ENCODE peak calls at places on chromosomes 13 and 19, in ten cellular contexts. One of them, this sample, is unnamed.

GRCh38 chr19:42850981-42851717 is 28.4 kb downstream of the PSG1 start:
- DNase-seq in germinal center: no peak
- DNase-seq in HS-27A: peak
- DNase-seq in GM12891: no peak
- DNase-seq in stimulated activated CD8-positive, alpha-beta memory T cell treated with anti-CD3 and anti-CD28 coated beads, Interleukin-7, amount 100 ng/mL, for 1 hour: no peak
- DNase-seq in amniotic stem cell: peak
- DNase-seq in stimulated activated CD4-positive, alpha-beta T cell treated with anti-CD3 and anti-CD28 coated beads, Interleukin-2, amount 100 ng/mL, for 4 hours: no peak
- DNase-seq in hepatic stellate cell: peak
- DNase-seq in activated CD4-positive, alpha-beta T cell treated with anti-CD3 and anti-CD28 coated beads, Interleukin-2, amount 50 U/mL, for 24 hours: no peak
- DNase-seq in smooth muscle cell of the brain vasculature: peak
- DNase-seq in this sample: no peak

GRCh38 chr19:51701468-51702100 is 8.5 kb downstream of the SPACA6 start:
- DNase-seq in germinal center: no peak
- DNase-seq in HS-27A: no peak
- DNase-seq in GM12891: no peak
- DNase-seq in stimulated activated CD8-positive, alpha-beta memory T cell treated with anti-CD3 and anti-CD28 coated beads, Interleukin-7, amount 100 ng/mL, for 1 hour: no peak
- DNase-seq in amniotic stem cell: no peak
- DNase-seq in stimulated activated CD4-positive, alpha-beta T cell treated with anti-CD3 and anti-CD28 coated beads, Interleukin-2, amount 100 ng/mL, for 4 hours: no peak
- DNase-seq in hepatic stellate cell: no peak
- DNase-seq in activated CD4-positive, alpha-beta T cell treated with anti-CD3 and anti-CD28 coated beads, Interleukin-2, amount 50 U/mL, for 24 hours: no peak
- DNase-seq in smooth muscle cell of the brain vasculature: no peak
- DNase-seq in this sample: no peak

GRCh38 chr13:75749407-75749806 is 113.3 kb downstream of the LMO7 start:
- DNase-seq in germinal center: no peak
- DNase-seq in HS-27A: no peak
- DNase-seq in GM12891: no peak
- DNase-seq in stimulated activated CD8-positive, alpha-beta memory T cell treated with anti-CD3 and anti-CD28 coated beads, Interleukin-7, amount 100 ng/mL, for 1 hour: no peak
- DNase-seq in amniotic stem cell: no peak
- DNase-seq in stimulated activated CD4-positive, alpha-beta T cell treated with anti-CD3 and anti-CD28 coated beads, Interleukin-2, amount 100 ng/mL, for 4 hours: no peak
- DNase-seq in hepatic stellate cell: peak
- DNase-seq in activated CD4-positive, alpha-beta T cell treated with anti-CD3 and anti-CD28 coated beads, Interleukin-2, amount 50 U/mL, for 24 hours: no peak
- DNase-seq in smooth muscle cell of the brain vasculature: no peak
- DNase-seq in this sample: no peak

GRCh38 chr19:23054456-23054855 is 51.5 kb upstream of the ZNF728 start:
- DNase-seq in germinal center: no peak
- DNase-seq in HS-27A: no peak
- DNase-seq in GM12891: no peak
- DNase-seq in stimulated activated CD8-positive, alpha-beta memory T cell treated with anti-CD3 and anti-CD28 coated beads, Interleukin-7, amount 100 ng/mL, for 1 hour: no peak
- DNase-seq in amniotic stem cell: no peak
- DNase-seq in stimulated activated CD4-positive, alpha-beta T cell treated with anti-CD3 and anti-CD28 coated beads, Interleukin-2, amount 100 ng/mL, for 4 hours: no peak
- DNase-seq in hepatic stellate cell: no peak
- DNase-seq in activated CD4-positive, alpha-beta T cell treated with anti-CD3 and anti-CD28 coated beads, Interleukin-2, amount 50 U/mL, for 24 hours: no peak
- DNase-seq in smooth muscle cell of the brain vasculature: no peak
- DNase-seq in this sample: no peak

GRCh38 chr13:44393391-44393790 is 19.8 kb downstream of the SERP2 start:
- DNase-seq in germinal center: no peak
- DNase-seq in HS-27A: no peak
- DNase-seq in GM12891: no peak
- DNase-seq in stimulated activated CD8-positive, alpha-beta memory T cell treated with anti-CD3 and anti-CD28 coated beads, Interleukin-7, amount 100 ng/mL, for 1 hour: no peak
- DNase-seq in amniotic stem cell: no peak
- DNase-seq in stimulated activated CD4-positive, alpha-beta T cell treated with anti-CD3 and anti-CD28 coated beads, Interleukin-2, amount 100 ng/mL, for 4 hours: no peak
- DNase-seq in hepatic stellate cell: no peak
- DNase-seq in activated CD4-positive, alpha-beta T cell treated with anti-CD3 and anti-CD28 coated beads, Interleukin-2, amount 50 U/mL, for 24 hours: no peak
- DNase-seq in smooth muscle cell of the brain vasculature: peak
- DNase-seq in this sample: no peak

GRCh38 chr19:13756210-13756609 is 8.1 kb upstream of the MRI1 start:
- DNase-seq in germinal center: no peak
- DNase-seq in HS-27A: no peak
- DNase-seq in GM12891: no peak
- DNase-seq in stimulated activated CD8-positive, alpha-beta memory T cell treated with anti-CD3 and anti-CD28 coated beads, Interleukin-7, amount 100 ng/mL, for 1 hour: no peak
- DNase-seq in amniotic stem cell: no peak
- DNase-seq in stimulated activated CD4-positive, alpha-beta T cell treated with anti-CD3 and anti-CD28 coated beads, Interleukin-2, amount 100 ng/mL, for 4 hours: no peak
- DNase-seq in hepatic stellate cell: no peak
- DNase-seq in activated CD4-positive, alpha-beta T cell treated with anti-CD3 and anti-CD28 coated beads, Interleukin-2, amount 50 U/mL, for 24 hours: no peak
- DNase-seq in smooth muscle cell of the brain vasculature: no peak
- DNase-seq in this sample: no peak

GRCh38 chr13:30857636-30858035 is 48.4 kb upstream of the MEDAG start:
- DNase-seq in germinal center: no peak
- DNase-seq in HS-27A: no peak
- DNase-seq in GM12891: no peak
- DNase-seq in stimulated activated CD8-positive, alpha-beta memory T cell treated with anti-CD3 and anti-CD28 coated beads, Interleukin-7, amount 100 ng/mL, for 1 hour: no peak
- DNase-seq in amniotic stem cell: no peak
- DNase-seq in stimulated activated CD4-positive, alpha-beta T cell treated with anti-CD3 and anti-CD28 coated beads, Interleukin-2, amount 100 ng/mL, for 4 hours: no peak
- DNase-seq in hepatic stellate cell: no peak
- DNase-seq in activated CD4-positive, alpha-beta T cell treated with anti-CD3 and anti-CD28 coated beads, Interleukin-2, amount 50 U/mL, for 24 hours: no peak
- DNase-seq in smooth muscle cell of the brain vasculature: no peak
- DNase-seq in this sample: no peak

GRCh38 chr19:53101518-53101917 is 1.7 kb downstream of the ZNF160 start:
- DNase-seq in germinal center: peak
- DNase-seq in HS-27A: no peak
- DNase-seq in GM12891: peak
- DNase-seq in stimulated activated CD8-positive, alpha-beta memory T cell treated with anti-CD3 and anti-CD28 coated beads, Interleukin-7, amount 100 ng/mL, for 1 hour: no peak
- DNase-seq in amniotic stem cell: no peak
- DNase-seq in stimulated activated CD4-positive, alpha-beta T cell treated with anti-CD3 and anti-CD28 coated beads, Interleukin-2, amount 100 ng/mL, for 4 hours: peak
- DNase-seq in hepatic stellate cell: no peak
- DNase-seq in activated CD4-positive, alpha-beta T cell treated with anti-CD3 and anti-CD28 coated beads, Interleukin-2, amount 50 U/mL, for 24 hours: no peak
- DNase-seq in smooth muscle cell of the brain vasculature: no peak
- DNase-seq in this sample: no peak

GRCh38 chr19:7013678-7014077 is 7.6 kb downstream of the MBD3L2B start:
- DNase-seq in germinal center: no peak
- DNase-seq in HS-27A: no peak
- DNase-seq in GM12891: no peak
- DNase-seq in stimulated activated CD8-positive, alpha-beta memory T cell treated with anti-CD3 and anti-CD28 coated beads, Interleukin-7, amount 100 ng/mL, for 1 hour: no peak
- DNase-seq in amniotic stem cell: no peak
- DNase-seq in stimulated activated CD4-positive, alpha-beta T cell treated with anti-CD3 and anti-CD28 coated beads, Interleukin-2, amount 100 ng/mL, for 4 hours: no peak
- DNase-seq in hepatic stellate cell: no peak
- DNase-seq in activated CD4-positive, alpha-beta T cell treated with anti-CD3 and anti-CD28 coated beads, Interleukin-2, amount 50 U/mL, for 24 hours: no peak
- DNase-seq in smooth muscle cell of the brain vasculature: no peak
- DNase-seq in this sample: no peak

GRCh38 chr19:45558399-45558878 is 26.2 kb downstream of the OPA3 start:
- DNase-seq in germinal center: peak
- DNase-seq in HS-27A: no peak
- DNase-seq in GM12891: peak
- DNase-seq in stimulated activated CD8-positive, alpha-beta memory T cell treated with anti-CD3 and anti-CD28 coated beads, Interleukin-7, amount 100 ng/mL, for 1 hour: peak
- DNase-seq in amniotic stem cell: no peak
- DNase-seq in stimulated activated CD4-positive, alpha-beta T cell treated with anti-CD3 and anti-CD28 coated beads, Interleukin-2, amount 100 ng/mL, for 4 hours: peak
- DNase-seq in hepatic stellate cell: peak
- DNase-seq in activated CD4-positive, alpha-beta T cell treated with anti-CD3 and anti-CD28 coated beads, Interleukin-2, amount 50 U/mL, for 24 hours: peak
- DNase-seq in smooth muscle cell of the brain vasculature: no peak
- DNase-seq in this sample: peak

GRCh38 chr19:39327990-39328705 is 7.5 kb upstream of the LRFN1 start:
- DNase-seq in germinal center: peak
- DNase-seq in HS-27A: peak
- DNase-seq in GM12891: no peak
- DNase-seq in stimulated activated CD8-positive, alpha-beta memory T cell treated with anti-CD3 and anti-CD28 coated beads, Interleukin-7, amount 100 ng/mL, for 1 hour: peak
- DNase-seq in amniotic stem cell: peak
- DNase-seq in stimulated activated CD4-positive, alpha-beta T cell treated with anti-CD3 and anti-CD28 coated beads, Interleukin-2, amount 100 ng/mL, for 4 hours: peak
- DNase-seq in hepatic stellate cell: peak
- DNase-seq in activated CD4-positive, alpha-beta T cell treated with anti-CD3 and anti-CD28 coated beads, Interleukin-2, amount 50 U/mL, for 24 hours: peak
- DNase-seq in smooth muscle cell of the brain vasculature: peak
- DNase-seq in this sample: peak

GRCh38 chr19:29798783-29799182 is 13.0 kb upstream of the CCNE1 start:
- DNase-seq in germinal center: no peak
- DNase-seq in HS-27A: no peak
- DNase-seq in GM12891: no peak
- DNase-seq in stimulated activated CD8-positive, alpha-beta memory T cell treated with anti-CD3 and anti-CD28 coated beads, Interleukin-7, amount 100 ng/mL, for 1 hour: no peak
- DNase-seq in amniotic stem cell: no peak
- DNase-seq in stimulated activated CD4-positive, alpha-beta T cell treated with anti-CD3 and anti-CD28 coated beads, Interleukin-2, amount 100 ng/mL, for 4 hours: no peak
- DNase-seq in hepatic stellate cell: no peak
- DNase-seq in activated CD4-positive, alpha-beta T cell treated with anti-CD3 and anti-CD28 coated beads, Interleukin-2, amount 50 U/mL, for 24 hours: no peak
- DNase-seq in smooth muscle cell of the brain vasculature: no peak
- DNase-seq in this sample: no peak

GRCh38 chr13:95536629-95537241 is 15.8 kb upstream of the CLDN10 start:
- DNase-seq in germinal center: no peak
- DNase-seq in HS-27A: no peak
- DNase-seq in GM12891: no peak
- DNase-seq in stimulated activated CD8-positive, alpha-beta memory T cell treated with anti-CD3 and anti-CD28 coated beads, Interleukin-7, amount 100 ng/mL, for 1 hour: no peak
- DNase-seq in amniotic stem cell: peak
- DNase-seq in stimulated activated CD4-positive, alpha-beta T cell treated with anti-CD3 and anti-CD28 coated beads, Interleukin-2, amount 100 ng/mL, for 4 hours: no peak
- DNase-seq in hepatic stellate cell: no peak
- DNase-seq in activated CD4-positive, alpha-beta T cell treated with anti-CD3 and anti-CD28 coated beads, Interleukin-2, amount 50 U/mL, for 24 hours: no peak
- DNase-seq in smooth muscle cell of the brain vasculature: no peak
- DNase-seq in this sample: no peak

GRCh38 chr13:30576528-30576927 is 41.2 kb upstream of the USPL1 start:
- DNase-seq in germinal center: no peak
- DNase-seq in HS-27A: no peak
- DNase-seq in GM12891: no peak
- DNase-seq in stimulated activated CD8-positive, alpha-beta memory T cell treated with anti-CD3 and anti-CD28 coated beads, Interleukin-7, amount 100 ng/mL, for 1 hour: peak
- DNase-seq in amniotic stem cell: no peak
- DNase-seq in stimulated activated CD4-positive, alpha-beta T cell treated with anti-CD3 and anti-CD28 coated beads, Interleukin-2, amount 100 ng/mL, for 4 hours: peak
- DNase-seq in hepatic stellate cell: no peak
- DNase-seq in activated CD4-positive, alpha-beta T cell treated with anti-CD3 and anti-CD28 coated beads, Interleukin-2, amount 50 U/mL, for 24 hours: no peak
- DNase-seq in smooth muscle cell of the brain vasculature: no peak
- DNase-seq in this sample: no peak

GRCh38 chr13:80151016-80151415 is 189.9 kb downstream of the SPRY2 start:
- DNase-seq in germinal center: no peak
- DNase-seq in HS-27A: no peak
- DNase-seq in GM12891: no peak
- DNase-seq in stimulated activated CD8-positive, alpha-beta memory T cell treated with anti-CD3 and anti-CD28 coated beads, Interleukin-7, amount 100 ng/mL, for 1 hour: no peak
- DNase-seq in amniotic stem cell: no peak
- DNase-seq in stimulated activated CD4-positive, alpha-beta T cell treated with anti-CD3 and anti-CD28 coated beads, Interleukin-2, amount 100 ng/mL, for 4 hours: no peak
- DNase-seq in hepatic stellate cell: no peak
- DNase-seq in activated CD4-positive, alpha-beta T cell treated with anti-CD3 and anti-CD28 coated beads, Interleukin-2, amount 50 U/mL, for 24 hours: no peak
- DNase-seq in smooth muscle cell of the brain vasculature: no peak
- DNase-seq in this sample: no peak

GRCh38 chr19:52451241-52451640 is 2.1 kb upstream of the ZNF578 start:
- DNase-seq in germinal center: no peak
- DNase-seq in HS-27A: no peak
- DNase-seq in GM12891: no peak
- DNase-seq in stimulated activated CD8-positive, alpha-beta memory T cell treated with anti-CD3 and anti-CD28 coated beads, Interleukin-7, amount 100 ng/mL, for 1 hour: no peak
- DNase-seq in amniotic stem cell: no peak
- DNase-seq in stimulated activated CD4-positive, alpha-beta T cell treated with anti-CD3 and anti-CD28 coated beads, Interleukin-2, amount 100 ng/mL, for 4 hours: no peak
- DNase-seq in hepatic stellate cell: no peak
- DNase-seq in activated CD4-positive, alpha-beta T cell treated with anti-CD3 and anti-CD28 coated beads, Interleukin-2, amount 50 U/mL, for 24 hours: no peak
- DNase-seq in smooth muscle cell of the brain vasculature: no peak
- DNase-seq in this sample: no peak

GRCh38 chr13:102816633-102817032 is 17.7 kb downstream of the BIVM start:
- DNase-seq in germinal center: no peak
- DNase-seq in HS-27A: no peak
- DNase-seq in GM12891: no peak
- DNase-seq in stimulated activated CD8-positive, alpha-beta memory T cell treated with anti-CD3 and anti-CD28 coated beads, Interleukin-7, amount 100 ng/mL, for 1 hour: no peak
- DNase-seq in amniotic stem cell: no peak
- DNase-seq in stimulated activated CD4-positive, alpha-beta T cell treated with anti-CD3 and anti-CD28 coated beads, Interleukin-2, amount 100 ng/mL, for 4 hours: no peak
- DNase-seq in hepatic stellate cell: no peak
- DNase-seq in activated CD4-positive, alpha-beta T cell treated with anti-CD3 and anti-CD28 coated beads, Interleukin-2, amount 50 U/mL, for 24 hours: no peak
- DNase-seq in smooth muscle cell of the brain vasculature: no peak
- DNase-seq in this sample: no peak

GRCh38 chr19:1343026-1343425 is 40.7 kb upstream of the NDUFS7 start:
- DNase-seq in germinal center: no peak
- DNase-seq in HS-27A: no peak
- DNase-seq in GM12891: no peak
- DNase-seq in stimulated activated CD8-positive, alpha-beta memory T cell treated with anti-CD3 and anti-CD28 coated beads, Interleukin-7, amount 100 ng/mL, for 1 hour: no peak
- DNase-seq in amniotic stem cell: no peak
- DNase-seq in stimulated activated CD4-positive, alpha-beta T cell treated with anti-CD3 and anti-CD28 coated beads, Interleukin-2, amount 100 ng/mL, for 4 hours: no peak
- DNase-seq in hepatic stellate cell: no peak
- DNase-seq in activated CD4-positive, alpha-beta T cell treated with anti-CD3 and anti-CD28 coated beads, Interleukin-2, amount 50 U/mL, for 24 hours: no peak
- DNase-seq in smooth muscle cell of the brain vasculature: no peak
- DNase-seq in this sample: no peak

GRCh38 chr19:13861714-13862531 is 15.0 kb upstream of the NANOS3 start:
- DNase-seq in germinal center: peak
- DNase-seq in HS-27A: no peak
- DNase-seq in GM12891: peak
- DNase-seq in stimulated activated CD8-positive, alpha-beta memory T cell treated with anti-CD3 and anti-CD28 coated beads, Interleukin-7, amount 100 ng/mL, for 1 hour: peak
- DNase-seq in amniotic stem cell: peak
- DNase-seq in stimulated activated CD4-positive, alpha-beta T cell treated with anti-CD3 and anti-CD28 coated beads, Interleukin-2, amount 100 ng/mL, for 4 hours: peak
- DNase-seq in hepatic stellate cell: peak
- DNase-seq in activated CD4-positive, alpha-beta T cell treated with anti-CD3 and anti-CD28 coated beads, Interleukin-2, amount 50 U/mL, for 24 hours: peak
- DNase-seq in smooth muscle cell of the brain vasculature: peak
- DNase-seq in this sample: peak

GRCh38 chr19:15324791-15325519 is 7.4 kb downstream of the BRD4 start:
- DNase-seq in germinal center: no peak
- DNase-seq in HS-27A: no peak
- DNase-seq in GM12891: no peak
- DNase-seq in stimulated activated CD8-positive, alpha-beta memory T cell treated with anti-CD3 and anti-CD28 coated beads, Interleukin-7, amount 100 ng/mL, for 1 hour: no peak
- DNase-seq in amniotic stem cell: no peak
- DNase-seq in stimulated activated CD4-positive, alpha-beta T cell treated with anti-CD3 and anti-CD28 coated beads, Interleukin-2, amount 100 ng/mL, for 4 hours: no peak
- DNase-seq in hepatic stellate cell: no peak
- DNase-seq in activated CD4-positive, alpha-beta T cell treated with anti-CD3 and anti-CD28 coated beads, Interleukin-2, amount 50 U/mL, for 24 hours: no peak
- DNase-seq in smooth muscle cell of the brain vasculature: no peak
- DNase-seq in this sample: no peak

GRCh38 chr13:98325724-98326123 is 148.7 kb upstream of the RNF113B start:
- DNase-seq in germinal center: no peak
- DNase-seq in HS-27A: no peak
- DNase-seq in GM12891: no peak
- DNase-seq in stimulated activated CD8-positive, alpha-beta memory T cell treated with anti-CD3 and anti-CD28 coated beads, Interleukin-7, amount 100 ng/mL, for 1 hour: no peak
- DNase-seq in amniotic stem cell: no peak
- DNase-seq in stimulated activated CD4-positive, alpha-beta T cell treated with anti-CD3 and anti-CD28 coated beads, Interleukin-2, amount 100 ng/mL, for 4 hours: no peak
- DNase-seq in hepatic stellate cell: no peak
- DNase-seq in activated CD4-positive, alpha-beta T cell treated with anti-CD3 and anti-CD28 coated beads, Interleukin-2, amount 50 U/mL, for 24 hours: no peak
- DNase-seq in smooth muscle cell of the brain vasculature: no peak
- DNase-seq in this sample: no peak

GRCh38 chr13:113117335-113117872 is 5.2 kb upstream of the F10 start:
- DNase-seq in germinal center: no peak
- DNase-seq in HS-27A: no peak
- DNase-seq in GM12891: no peak
- DNase-seq in stimulated activated CD8-positive, alpha-beta memory T cell treated with anti-CD3 and anti-CD28 coated beads, Interleukin-7, amount 100 ng/mL, for 1 hour: no peak
- DNase-seq in amniotic stem cell: no peak
- DNase-seq in stimulated activated CD4-positive, alpha-beta T cell treated with anti-CD3 and anti-CD28 coated beads, Interleukin-2, amount 100 ng/mL, for 4 hours: no peak
- DNase-seq in hepatic stellate cell: peak
- DNase-seq in activated CD4-positive, alpha-beta T cell treated with anti-CD3 and anti-CD28 coated beads, Interleukin-2, amount 50 U/mL, for 24 hours: no peak
- DNase-seq in smooth muscle cell of the brain vasculature: no peak
- DNase-seq in this sample: no peak

GRCh38 chr19:55206664-55207500 is 2.4 kb downstream of the PTPRH start:
- DNase-seq in germinal center: no peak
- DNase-seq in HS-27A: peak
- DNase-seq in GM12891: no peak
- DNase-seq in stimulated activated CD8-positive, alpha-beta memory T cell treated with anti-CD3 and anti-CD28 coated beads, Interleukin-7, amount 100 ng/mL, for 1 hour: no peak
- DNase-seq in amniotic stem cell: peak
- DNase-seq in stimulated activated CD4-positive, alpha-beta T cell treated with anti-CD3 and anti-CD28 coated beads, Interleukin-2, amount 100 ng/mL, for 4 hours: peak
- DNase-seq in hepatic stellate cell: peak
- DNase-seq in activated CD4-positive, alpha-beta T cell treated with anti-CD3 and anti-CD28 coated beads, Interleukin-2, amount 50 U/mL, for 24 hours: peak
- DNase-seq in smooth muscle cell of the brain vasculature: peak
- DNase-seq in this sample: no peak

GRCh38 chr13:112969692-112970338 is 801 bp downstream of the MCF2L start:
- DNase-seq in germinal center: no peak
- DNase-seq in HS-27A: no peak
- DNase-seq in GM12891: no peak
- DNase-seq in stimulated activated CD8-positive, alpha-beta memory T cell treated with anti-CD3 and anti-CD28 coated beads, Interleukin-7, amount 100 ng/mL, for 1 hour: no peak
- DNase-seq in amniotic stem cell: no peak
- DNase-seq in stimulated activated CD4-positive, alpha-beta T cell treated with anti-CD3 and anti-CD28 coated beads, Interleukin-2, amount 100 ng/mL, for 4 hours: no peak
- DNase-seq in hepatic stellate cell: no peak
- DNase-seq in activated CD4-positive, alpha-beta T cell treated with anti-CD3 and anti-CD28 coated beads, Interleukin-2, amount 50 U/mL, for 24 hours: no peak
- DNase-seq in smooth muscle cell of the brain vasculature: no peak
- DNase-seq in this sample: no peak

GRCh38 chr13:45092668-45093067 is 27.6 kb upstream of the GTF2F2 start:
- DNase-seq in germinal center: no peak
- DNase-seq in HS-27A: no peak
- DNase-seq in GM12891: no peak
- DNase-seq in stimulated activated CD8-positive, alpha-beta memory T cell treated with anti-CD3 and anti-CD28 coated beads, Interleukin-7, amount 100 ng/mL, for 1 hour: no peak
- DNase-seq in amniotic stem cell: no peak
- DNase-seq in stimulated activated CD4-positive, alpha-beta T cell treated with anti-CD3 and anti-CD28 coated beads, Interleukin-2, amount 100 ng/mL, for 4 hours: no peak
- DNase-seq in hepatic stellate cell: no peak
- DNase-seq in activated CD4-positive, alpha-beta T cell treated with anti-CD3 and anti-CD28 coated beads, Interleukin-2, amount 50 U/mL, for 24 hours: no peak
- DNase-seq in smooth muscle cell of the brain vasculature: no peak
- DNase-seq in this sample: no peak

GRCh38 chr13:90427322-90428272 is 919.9 kb upstream of the MIR17HG start:
- DNase-seq in germinal center: no peak
- DNase-seq in HS-27A: no peak
- DNase-seq in GM12891: no peak
- DNase-seq in stimulated activated CD8-positive, alpha-beta memory T cell treated with anti-CD3 and anti-CD28 coated beads, Interleukin-7, amount 100 ng/mL, for 1 hour: no peak
- DNase-seq in amniotic stem cell: no peak
- DNase-seq in stimulated activated CD4-positive, alpha-beta T cell treated with anti-CD3 and anti-CD28 coated beads, Interleukin-2, amount 100 ng/mL, for 4 hours: no peak
- DNase-seq in hepatic stellate cell: no peak
- DNase-seq in activated CD4-positive, alpha-beta T cell treated with anti-CD3 and anti-CD28 coated beads, Interleukin-2, amount 50 U/mL, for 24 hours: no peak
- DNase-seq in smooth muscle cell of the brain vasculature: no peak
- DNase-seq in this sample: no peak

GRCh38 chr13:66714795-66715194 is 515.3 kb downstream of the PCDH9 start:
- DNase-seq in germinal center: no peak
- DNase-seq in HS-27A: no peak
- DNase-seq in GM12891: no peak
- DNase-seq in stimulated activated CD8-positive, alpha-beta memory T cell treated with anti-CD3 and anti-CD28 coated beads, Interleukin-7, amount 100 ng/mL, for 1 hour: no peak
- DNase-seq in amniotic stem cell: no peak
- DNase-seq in stimulated activated CD4-positive, alpha-beta T cell treated with anti-CD3 and anti-CD28 coated beads, Interleukin-2, amount 100 ng/mL, for 4 hours: no peak
- DNase-seq in hepatic stellate cell: peak
- DNase-seq in activated CD4-positive, alpha-beta T cell treated with anti-CD3 and anti-CD28 coated beads, Interleukin-2, amount 50 U/mL, for 24 hours: no peak
- DNase-seq in smooth muscle cell of the brain vasculature: no peak
- DNase-seq in this sample: no peak

GRCh38 chr19:4647676-4648644 is 8.6 kb downstream of the TNFAIP8L1 start:
- DNase-seq in germinal center: no peak
- DNase-seq in HS-27A: no peak
- DNase-seq in GM12891: no peak
- DNase-seq in stimulated activated CD8-positive, alpha-beta memory T cell treated with anti-CD3 and anti-CD28 coated beads, Interleukin-7, amount 100 ng/mL, for 1 hour: no peak
- DNase-seq in amniotic stem cell: no peak
- DNase-seq in stimulated activated CD4-positive, alpha-beta T cell treated with anti-CD3 and anti-CD28 coated beads, Interleukin-2, amount 100 ng/mL, for 4 hours: no peak
- DNase-seq in hepatic stellate cell: peak
- DNase-seq in activated CD4-positive, alpha-beta T cell treated with anti-CD3 and anti-CD28 coated beads, Interleukin-2, amount 50 U/mL, for 24 hours: no peak
- DNase-seq in smooth muscle cell of the brain vasculature: no peak
- DNase-seq in this sample: no peak

This sample was measured in activated naive CD8-positive, alpha-beta T cell treated with anti-CD3 and anti-CD28 coated beads, Interleukin-2, amount 50 U/mL, for 16 hours.